ENCODE peak calls at places on chromosome 19, in ten cellular contexts. Y is NCI-H1105; Q is activated naive CD8-positive, alpha-beta T cell treated with anti-CD3 and anti-CD28 coated beads, Interleukin-2, amount 50 U/mL, for 16 hours; R is caudate nucleus; B is adrenal gland; J is MCF 10A; Z is GM23248; D is cardiac muscle cell; L is HEK293T; W is foreskin melanocyte. N is an unnamed sample.

GRCh38 chr19:54517483-54517882 is 14.9 kb downstream of the LAIR2 start:
- DNase-seq in Y (peak), Q (no peak), R (no peak), B (peak), J (peak), Z (peak), D (peak), L (peak), W (peak), N (peak)

GRCh38 chr19:3075605-3076431 is 13.5 kb upstream of the TLE5 start:
- DNase-seq in Y (peak), Q (peak), R (no peak), B (no peak), J (peak), Z (peak), D (peak), L (peak), W (no peak), N (no peak)

GRCh38 chr19:33898062-33898677 is 101.5 kb downstream of the KCTD15 start:
- DNase-seq in Y (no peak), Q (no peak), R (no peak), B (no peak), J (no peak), Z (no peak), D (no peak), L (no peak), W (no peak), N (no peak)

GRCh38 chr19:31562916-31563626 is 213.8 kb upstream of the TSHZ3 start:
- DNase-seq in Y (no peak), Q (no peak), R (no peak), B (no peak), J (no peak), Z (no peak), D (no peak), L (no peak), W (no peak), N (no peak)

GRCh38 chr19:38233740-38234251 is 9.8 kb upstream of the DPF1 start:
- DNase-seq in Y (peak), Q (peak), R (no peak), B (peak), J (peak), Z (peak), D (peak), L (peak), W (no peak), N (no peak)

GRCh38 chr19:1355258-1355973 is 28.3 kb upstream of the NDUFS7 start:
- DNase-seq in Y (no peak), Q (no peak), R (no peak), B (no peak), J (no peak), Z (peak), D (no peak), L (no peak), W (no peak), N (no peak)

GRCh38 chr19:24032651-24033050 is 54.3 kb upstream of the ZNF254 start:
- DNase-seq in Y (no peak), Q (no peak), R (no peak), B (no peak), J (no peak), Z (no peak), D (no peak), L (no peak), W (no peak), N (no peak)

GRCh38 chr19:49594157-49595005 is 3.4 kb downstream of the PRR12 start:
- DNase-seq in Y (no peak), Q (no peak), R (no peak), B (no peak), J (no peak), Z (no peak), D (no peak), L (no peak), W (no peak), N (no peak)

GRCh38 chr19:5059191-5059579 is 90.3 kb downstream of the KDM4B start:
- DNase-seq in Y (no peak), Q (no peak), R (no peak), B (no peak), J (no peak), Z (peak), D (no peak), L (no peak), W (no peak), N (no peak)